ENCODE peak calls at places on chromosomes 12 and 14, in five cellular contexts. One of them, this sample, is unnamed.

GRCh38 chr12:197347-197746 is 16.6 kb downstream of the SLC6A12 start:
- DNase-seq in mesenchymal stem cell: no peak
- DNase-seq in trophoblast cell: no peak
- DNase-seq in H1: no peak
- DNase-seq in IMR-90: no peak
- DNase-seq in this sample: no peak

GRCh38 chr12:61538951-61539350 is 721.3 kb upstream of the USP15 start:
- DNase-seq in mesenchymal stem cell: no peak
- DNase-seq in trophoblast cell: no peak
- DNase-seq in H1: no peak
- DNase-seq in IMR-90: no peak
- DNase-seq in this sample: no peak

GRCh38 chr12:46387697-46388096 is 15.1 kb upstream of the SLC38A2 start:
- DNase-seq in mesenchymal stem cell: no peak
- DNase-seq in trophoblast cell: no peak
- DNase-seq in H1: no peak
- DNase-seq in IMR-90: no peak
- DNase-seq in this sample: no peak

GRCh38 chr14:78029471-78030372 is 140.5 kb upstream of the NRXN3 start:
- DNase-seq in mesenchymal stem cell: no peak
- DNase-seq in trophoblast cell: no peak
- DNase-seq in H1: peak; percentile 63
- DNase-seq in IMR-90: no peak
- DNase-seq in this sample: no peak

GRCh38 chr12:52873513-52873831 is 24.7 kb upstream of the KRT78 start:
- DNase-seq in mesenchymal stem cell: no peak
- DNase-seq in trophoblast cell: peak; percentile 1
- DNase-seq in H1: no peak
- DNase-seq in IMR-90: no peak
- DNase-seq in this sample: no peak

GRCh38 chr12:126761420-126761819 is 1505.5 kb upstream of the TMEM132C start:
- DNase-seq in mesenchymal stem cell: no peak
- DNase-seq in trophoblast cell: no peak
- DNase-seq in H1: no peak
- DNase-seq in IMR-90: no peak
- DNase-seq in this sample: no peak

GRCh38 chr14:93674343-93674742 is 113.9 kb downstream of the PRIMA1 start:
- DNase-seq in mesenchymal stem cell: no peak
- DNase-seq in trophoblast cell: no peak
- DNase-seq in H1: no peak
- DNase-seq in IMR-90: no peak
- DNase-seq in this sample: no peak

GRCh38 chr12:64190140-64190539 is 32.0 kb downstream of the KICS2 start:
- DNase-seq in mesenchymal stem cell: no peak
- DNase-seq in trophoblast cell: no peak
- DNase-seq in H1: no peak
- DNase-seq in IMR-90: no peak
- DNase-seq in this sample: no peak

GRCh38 chr12:12901158-12901791 is 9.9 kb downstream of the GPRC5A start:
- DNase-seq in mesenchymal stem cell: peak; percentile 98
- DNase-seq in trophoblast cell: peak; percentile 81
- DNase-seq in H1: no peak
- DNase-seq in IMR-90: peak; percentile 94
- DNase-seq in this sample: no peak

GRCh38 chr12:87828384-87828973 is 200.7 kb downstream of the C12orf50 start:
- DNase-seq in mesenchymal stem cell: no peak
- DNase-seq in trophoblast cell: no peak
- DNase-seq in H1: no peak
- DNase-seq in IMR-90: no peak
- DNase-seq in this sample: no peak

GRCh38 chr14:34548472-34548981 is 9.0 kb upstream of the EAPP start:
- DNase-seq in mesenchymal stem cell: peak; percentile 76
- DNase-seq in trophoblast cell: no peak
- DNase-seq in H1: no peak
- DNase-seq in IMR-90: no peak
- DNase-seq in this sample: no peak

GRCh38 chr12:5648692-5649338 is 216.9 kb downstream of the NTF3 start:
- DNase-seq in mesenchymal stem cell: peak; percentile 42
- DNase-seq in trophoblast cell: peak; percentile 60
- DNase-seq in H1: peak; percentile 52
- DNase-seq in IMR-90: peak; percentile 58
- DNase-seq in this sample: peak; percentile 43

GRCh38 chr14:84891414-84891813 is 638.5 kb upstream of the FLRT2 start:
- DNase-seq in mesenchymal stem cell: no peak
- DNase-seq in trophoblast cell: no peak
- DNase-seq in H1: no peak
- DNase-seq in IMR-90: no peak
- DNase-seq in this sample: no peak

GRCh38 chr12:69275471-69275891 is 36.1 kb downstream of the CPSF6 start:
- DNase-seq in mesenchymal stem cell: no peak
- DNase-seq in trophoblast cell: peak; percentile 66
- DNase-seq in H1: no peak
- DNase-seq in IMR-90: no peak
- DNase-seq in this sample: no peak

GRCh38 chr12:116395381-116395780 is 117.9 kb upstream of the MED13L start:
- DNase-seq in mesenchymal stem cell: no peak
- DNase-seq in trophoblast cell: no peak
- DNase-seq in H1: no peak
- DNase-seq in IMR-90: no peak
- DNase-seq in this sample: no peak

GRCh38 chr14:99226687-99227086 is 45.3 kb downstream of the BCL11B start:
- DNase-seq in mesenchymal stem cell: no peak
- DNase-seq in trophoblast cell: no peak
- DNase-seq in H1: no peak
- DNase-seq in IMR-90: no peak
- DNase-seq in this sample: no peak

GRCh38 chr14:99224116-99224910 is 47.7 kb downstream of the BCL11B start:
- DNase-seq in mesenchymal stem cell: no peak
- DNase-seq in trophoblast cell: no peak
- DNase-seq in H1: no peak
- DNase-seq in IMR-90: no peak
- DNase-seq in this sample: no peak

GRCh38 chr14:99229654-99230215 is 42.3 kb downstream of the BCL11B start:
- DNase-seq in mesenchymal stem cell: no peak
- DNase-seq in trophoblast cell: no peak
- DNase-seq in H1: no peak
- DNase-seq in IMR-90: no peak
- DNase-seq in this sample: no peak

GRCh38 chr14:99224948-99225347 is 47.0 kb downstream of the BCL11B start:
- DNase-seq in mesenchymal stem cell: no peak
- DNase-seq in trophoblast cell: no peak
- DNase-seq in H1: no peak
- DNase-seq in IMR-90: no peak
- DNase-seq in this sample: no peak

GRCh38 chr14:99225804-99226203 is 46.2 kb downstream of the BCL11B start:
- DNase-seq in mesenchymal stem cell: no peak
- DNase-seq in trophoblast cell: no peak
- DNase-seq in H1: no peak
- DNase-seq in IMR-90: no peak
- DNase-seq in this sample: no peak
- H3K79me1 ChIP-seq in mesenchymal stem cell: no peaks in the 10 kb centered on the region
- H3K79me1 ChIP-seq in trophoblast cell: no peaks in the 10 kb centered on the region
- H3K79me1 ChIP-seq in H1: peaks cover 3% of the 10 kb centered on the region
- H3K79me1 ChIP-seq in IMR-90: no peaks in the 10 kb centered on the region
- H3K79me1 ChIP-seq in this sample: no peaks in the 10 kb centered on the region

GRCh38 chr12:109310247-109311125 is 1.4 kb upstream of the FOXN4 start:
- DNase-seq in mesenchymal stem cell: no peak
- DNase-seq in trophoblast cell: no peak
- DNase-seq in H1: peak; percentile 58
- DNase-seq in IMR-90: no peak
- DNase-seq in this sample: no peak
- H3K4me3 ChIP-seq in mesenchymal stem cell: peak overlapping the region; percentile 73
- H3K4me3 ChIP-seq in trophoblast cell: no peak overlapping the region
- H3K4me3 ChIP-seq in H1: peak overlapping the region; percentile 73
- H3K4me3 ChIP-seq in IMR-90: no peak overlapping the region
- H3K4me3 ChIP-seq in this sample: peak overlapping the region; percentile 80

GRCh38 chr14:68977137-68977740 is 1.9 kb downstream of the ACTN1 start:
- DNase-seq in mesenchymal stem cell: no peak
- DNase-seq in trophoblast cell: peak; percentile 54
- DNase-seq in H1: no peak
- DNase-seq in IMR-90: no peak
- DNase-seq in this sample: peak; percentile 11

GRCh38 chr14:68976160-68977067 is 2.7 kb downstream of the ACTN1 start:
- DNase-seq in mesenchymal stem cell: no peak
- DNase-seq in trophoblast cell: no peak
- DNase-seq in H1: no peak
- DNase-seq in IMR-90: peak; percentile 48
- DNase-seq in this sample: no peak

GRCh38 chr14:68978550-68978911 is 571 bp downstream of the ACTN1 start:
- DNase-seq in mesenchymal stem cell: peak; percentile 62
- DNase-seq in trophoblast cell: peak; percentile 43
- DNase-seq in H1: peak; percentile 88
- DNase-seq in IMR-90: no peak
- DNase-seq in this sample: peak; percentile 67

GRCh38 chr14:68979021-68979721 is at the start of gene ACTN1:
- DNase-seq in mesenchymal stem cell: peak; percentile 98
- DNase-seq in trophoblast cell: peak; percentile 95
- DNase-seq in H1: peak; percentile 89
- DNase-seq in IMR-90: peak; percentile 97
- DNase-seq in this sample: peak; percentile 97

DNA sequence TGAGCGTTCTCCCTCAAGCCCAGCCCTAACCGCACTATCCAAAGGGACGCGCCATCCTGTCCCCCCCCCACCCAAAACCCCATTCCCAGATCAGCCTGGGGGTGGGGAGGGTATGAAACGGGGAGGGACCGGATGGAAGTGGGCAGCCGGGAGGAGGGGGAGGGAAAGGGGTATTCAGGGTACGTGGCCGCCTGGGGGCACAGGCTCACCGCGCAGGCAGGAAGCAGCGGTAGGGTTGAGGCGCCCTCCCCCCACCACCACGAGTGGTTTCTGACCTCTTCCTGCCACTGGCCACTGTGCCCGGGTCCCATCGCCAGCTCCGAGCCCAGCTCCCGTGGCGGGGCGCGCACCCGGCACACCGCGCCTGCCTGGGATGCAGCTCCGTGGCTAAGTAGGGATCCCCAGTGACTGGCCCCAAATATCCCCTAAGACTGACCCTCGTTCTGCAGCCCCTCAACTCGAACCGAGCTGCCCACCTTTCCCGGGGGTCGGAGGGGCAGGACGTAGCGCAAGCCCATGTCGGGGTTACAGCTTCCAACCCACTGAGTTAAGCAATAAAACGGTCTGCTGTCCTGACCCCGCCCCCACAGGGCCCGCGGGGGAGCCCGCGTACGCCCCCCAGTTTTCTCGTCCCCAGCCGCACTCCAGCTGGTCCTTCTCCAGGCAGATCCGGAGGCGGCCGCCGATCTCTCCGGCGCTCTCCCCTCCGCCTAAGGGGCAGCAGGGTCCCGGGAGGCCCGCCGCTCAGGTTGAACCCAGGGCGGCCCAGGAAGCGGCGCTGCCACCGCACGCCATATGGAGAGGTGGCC is 1.2 kb downstream of the ACTN1 start:
- DNase-seq in mesenchymal stem cell: peak; percentile 89
- DNase-seq in trophoblast cell: peak; percentile 35
- DNase-seq in H1: peak; percentile 76
- DNase-seq in IMR-90: peak; percentile 95
- DNase-seq in this sample: peak; percentile 24
- H2AFZ ChIP-seq in mesenchymal stem cell: no peak overlapping the region
- H2AFZ ChIP-seq in trophoblast cell: peak overlapping the region; percentile 13
- H2AFZ ChIP-seq in H1: no peak overlapping the region
- H2AFZ ChIP-seq in IMR-90: peak overlapping the region; percentile 82
- H2AFZ ChIP-seq in this sample: peak overlapping the region; percentile 95

GRCh38 chr14:103015426-103015825 is 41.9 kb downstream of the CDC42BPB start:
- DNase-seq in mesenchymal stem cell: no peak
- DNase-seq in trophoblast cell: no peak
- DNase-seq in H1: no peak
- DNase-seq in IMR-90: no peak
- DNase-seq in this sample: no peak

GRCh38 chr14:103013028-103013427 is 44.3 kb downstream of the CDC42BPB start:
- DNase-seq in mesenchymal stem cell: no peak
- DNase-seq in trophoblast cell: no peak
- DNase-seq in H1: no peak
- DNase-seq in IMR-90: no peak
- DNase-seq in this sample: no peak

GRCh38 chr14:103016594-103016993 is 40.8 kb downstream of the CDC42BPB start:
- DNase-seq in mesenchymal stem cell: no peak
- DNase-seq in trophoblast cell: no peak
- DNase-seq in H1: no peak
- DNase-seq in IMR-90: no peak
- DNase-seq in this sample: no peak

GRCh38 chr14:103014466-103015319 is 42.7 kb downstream of the CDC42BPB start:
- DNase-seq in mesenchymal stem cell: peak; percentile 72
- DNase-seq in trophoblast cell: no peak
- DNase-seq in H1: no peak
- DNase-seq in IMR-90: peak; percentile 33
- DNase-seq in this sample: peak; percentile 26

GRCh38 chr14:103016071-103016470 is 41.3 kb downstream of the CDC42BPB start:
- DNase-seq in mesenchymal stem cell: no peak
- DNase-seq in trophoblast cell: no peak
- DNase-seq in H1: no peak
- DNase-seq in IMR-90: no peak
- DNase-seq in this sample: no peak
- H3K79me1 ChIP-seq in mesenchymal stem cell: peaks cover 3% of the 10 kb centered on the region
- H3K79me1 ChIP-seq in trophoblast cell: no peaks in the 10 kb centered on the region
- H3K79me1 ChIP-seq in H1: peaks cover 34% of the 10 kb centered on the region
- H3K79me1 ChIP-seq in IMR-90: peaks cover 33% of the 10 kb centered on the region
- H3K79me1 ChIP-seq in this sample: peaks cover 4% of the 10 kb centered on the region

This sample was measured in neuronal stem cell.